ENCODE peak calls at places on chromosomes 1 and 21, in nine cellular contexts. X is MM.1S, B is HCT116, N is hepatocyte, Q is OCI-LY7, H is PC-3, L is GM23338, E is neural progenitor cell, A is SK-N-SH. J is an unnamed sample.

GRCh38 chr1:22808186-22808845 is 97.7 kb downstream of the EPHB2 start:
- DNase-seq in X (no peak), L (no peak), N (no peak), H (peak; percentile 73), Q (no peak), A (no peak), B (no peak), E (no peak), J (peak; percentile 95)

GRCh38 chr1:2555634-2556276 is 416 bp upstream of the TNFRSF14 start:
- DNase-seq in N (no peak), E (no peak), L (no peak), H (peak; percentile 23), Q (peak; percentile 45), X (peak; percentile 48), A (no peak), B (no peak), J (peak; percentile 73)

GRCh38 chr1:24003331-24003972 is 23.3 kb upstream of the SRSF10 start:
- DNase-seq in Q (peak; percentile 25), X (no peak), E (peak; percentile 47), L (peak; percentile 59), H (peak; percentile 61), B (no peak), A (no peak), N (peak; percentile 17), J (peak; percentile 86)

GRCh38 chr1:159877695-159878444 is 15.4 kb upstream of the VSIG8 start:
- DNase-seq in H (no peak), X (no peak), E (no peak), L (no peak), A (no peak), B (no peak), N (no peak), Q (no peak), J (no peak)

GRCh38 chr1:11142618-11143391 is 43.1 kb upstream of the EXOSC10 start:
- DNase-seq in H (no peak), X (no peak), A (no peak), N (no peak), Q (no peak), L (no peak), E (no peak), B (no peak), J (no peak)

GRCh38 chr1:65177457-65177856 is 29.5 kb downstream of the AK4 start:
- DNase-seq in L (no peak), X (no peak), H (peak; percentile 94), Q (no peak), A (no peak), N (no peak), B (peak; percentile 67), E (no peak), J (peak; percentile 61)

GRCh38 chr1:246875041-246876026 is 56.4 kb downstream of the AHCTF1 start:
- DNase-seq in B (no peak), L (no peak), Q (no peak), N (peak; percentile 7), H (peak; percentile 83), E (no peak), A (no peak), X (no peak), J (peak; percentile 83)

GRCh38 chr1:77036560-77036959 is 169.3 kb downstream of the ST6GALNAC5 start:
- DNase-seq in A (no peak), Q (no peak), B (no peak), N (peak; percentile 57), L (peak; percentile 71), X (peak; percentile 50), H (peak; percentile 56), E (peak; percentile 55), J (peak; percentile 77)

GRCh38 chr1:119737040-119737682 is 25.4 kb downstream of the PHGDH start:
- DNase-seq in N (peak; percentile 71), X (no peak), L (no peak), A (no peak), B (no peak), H (no peak), E (no peak), Q (no peak), J (no peak)

GRCh38 chr1:10733967-10734366 is 62.5 kb downstream of the CASZ1 start:
- DNase-seq in Q (no peak), B (no peak), N (no peak), A (no peak), X (no peak), L (no peak), H (no peak), E (peak; percentile 53), J (no peak)

DNA sequence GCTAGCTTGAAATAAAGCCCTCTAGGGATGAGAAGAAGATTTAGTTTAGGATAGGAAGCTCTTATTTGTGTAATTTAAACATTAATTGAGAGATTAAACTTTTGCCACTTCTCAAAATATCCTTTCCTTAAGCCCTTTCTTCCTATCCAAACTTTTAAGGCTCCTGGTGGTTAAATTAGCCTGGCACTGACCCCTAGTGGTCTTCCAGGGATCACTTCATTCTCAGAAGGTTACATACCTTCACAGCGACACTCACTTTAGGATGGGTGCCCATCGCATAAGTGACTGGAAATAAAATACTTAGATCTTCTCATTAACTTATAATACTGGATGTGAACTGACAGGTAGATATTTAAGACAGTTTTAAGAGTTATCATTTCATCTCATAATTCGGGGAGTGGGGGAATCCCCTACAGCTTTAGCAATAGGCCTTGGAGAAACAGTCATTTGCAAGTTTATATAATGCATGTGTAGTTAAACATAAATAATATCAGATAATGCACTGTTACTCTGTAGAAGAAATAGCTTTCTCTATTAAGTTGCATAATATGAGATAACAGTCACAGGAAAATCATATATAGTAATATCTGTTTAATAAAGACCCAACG is 7.4 kb downstream of the LHX9 start:
- DNase-seq in A (peak; percentile 74), Q (peak; percentile 61), E (peak; percentile 72), H (peak; percentile 68), B (peak; percentile 51), N (peak; percentile 66), X (peak; percentile 59), L (peak; percentile 82), J (peak; percentile 70)
- TF ChIP-seq EZH2phosphoT487 in A (no peak), Q (no peak), E (no peak), H (no peak), B (no peak), N (no peak), X (no peak), L (no peak), J (no peak)

GRCh38 chr1:182784556-182785171 is 4.9 kb upstream of the NPL start:
- DNase-seq in E (peak; percentile 72), B (peak; percentile 28), Q (peak; percentile 81), L (peak; percentile 79), X (peak; percentile 70), H (peak; percentile 68), A (peak; percentile 40), N (peak; percentile 82), J (peak; percentile 77)
- TF ChIP-seq EZH2phosphoT487 in E (no peak), B (no peak), Q (no peak), L (no peak), X (no peak), H (no peak), A (no peak), N (no peak), J (no peak)

DNA sequence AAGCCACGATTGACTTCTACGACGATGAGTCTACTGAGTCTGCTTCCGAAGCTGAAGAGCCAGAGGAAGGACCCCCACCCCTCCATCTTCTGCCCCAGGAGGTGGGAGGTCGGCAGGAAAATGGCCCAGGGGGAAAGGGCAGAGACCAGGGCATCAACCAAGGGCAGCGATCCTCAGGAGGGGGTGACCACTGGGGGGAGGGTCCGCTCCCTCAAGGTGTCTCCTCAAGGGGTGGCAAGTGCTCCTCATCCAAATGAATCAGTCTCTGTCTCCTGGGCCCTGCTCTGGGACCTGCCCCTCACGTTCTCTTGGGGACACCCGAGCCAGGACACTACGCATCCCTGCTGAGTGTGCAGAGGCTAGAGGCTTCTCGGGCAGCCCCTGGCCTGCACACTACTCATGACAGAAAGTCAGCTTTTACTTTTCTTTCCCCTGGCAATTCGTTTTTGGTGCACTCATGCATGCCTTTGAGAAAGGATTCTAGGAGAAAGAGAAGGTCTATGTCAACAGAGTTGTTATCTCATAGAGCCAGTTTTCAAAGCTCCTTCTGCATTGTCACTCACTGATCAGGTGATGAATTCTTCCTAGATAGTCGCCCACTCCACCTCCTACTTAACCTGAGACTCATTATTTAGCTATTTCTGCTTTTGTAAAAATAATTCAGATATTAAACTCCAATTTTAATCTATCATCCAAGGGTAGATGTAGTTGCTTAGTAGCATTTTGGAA is 11.6 kb downstream of the RIPPLY3 start:
- DNase-seq in N (no peak), L (no peak), H (no peak), E (no peak), X (no peak), A (no peak), Q (no peak), B (no peak), J (no peak)
- TF ChIP-seq EZH2phosphoT487 in N (no peak), L (no peak), H (no peak), E (no peak), X (no peak), A (no peak), Q (no peak), B (no peak), J (no peak)

GRCh38 chr1:89854140-89854539 is 33.3 kb downstream of the LRRC8D start:
- DNase-seq in Q (no peak), A (no peak), E (no peak), X (no peak), L (no peak), B (no peak), H (no peak), N (no peak), J (no peak)

GRCh38 chr1:89850844-89851410 is 30.1 kb downstream of the LRRC8D start:
- DNase-seq in A (no peak), B (no peak), X (no peak), N (no peak), Q (no peak), L (no peak), H (no peak), E (no peak), J (peak; percentile 30)

DNA sequence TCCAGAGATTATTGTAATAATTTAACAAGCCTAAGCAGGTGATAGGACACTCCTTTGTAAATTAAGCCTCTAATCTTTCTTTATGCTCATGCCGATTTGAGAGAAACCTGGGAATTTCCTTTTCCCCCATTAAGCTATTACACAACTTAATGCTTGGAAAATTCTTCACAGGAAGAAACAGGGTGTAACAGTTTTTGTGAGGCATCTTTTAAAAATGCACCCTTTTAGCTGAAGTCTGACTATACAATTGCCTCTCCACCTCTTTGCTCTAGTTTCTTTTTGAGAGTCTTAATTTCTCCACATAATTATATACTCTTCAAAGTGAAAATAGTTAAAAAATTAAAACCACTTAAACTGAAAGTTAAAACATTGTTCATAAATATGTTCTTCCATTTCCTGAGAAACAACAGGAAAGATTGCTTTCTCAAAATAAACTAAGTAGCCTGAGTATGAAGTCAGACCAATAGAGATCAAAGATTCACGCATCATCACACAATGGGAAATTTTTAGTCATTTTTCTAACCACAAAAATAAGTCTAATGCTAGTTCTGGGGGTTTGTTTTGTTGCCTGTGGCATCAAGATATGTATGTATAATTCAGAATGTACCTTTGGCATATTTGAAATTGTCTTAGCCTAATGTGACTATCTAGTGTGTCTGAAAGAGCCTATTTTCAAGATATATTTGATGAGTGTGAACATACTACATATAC is 34.7 kb downstream of the LRRC8D start:
- DNase-seq in A (no peak), X (no peak), E (no peak), Q (no peak), H (peak; percentile 51), L (no peak), B (no peak), N (no peak), J (peak; percentile 82)
- TF ChIP-seq EZH2phosphoT487 in A (no peak), X (no peak), E (no peak), Q (no peak), H (no peak), L (no peak), B (no peak), N (no peak), J (no peak)